ENCODE peak calls at places on chromosome 6, in six cellular contexts. P, D, K, U, T and W are unnamed samples.

GRCh38 chr6:128204621-128205020 is 303.8 kb upstream of the THEMIS start:
- DNase-seq in P (no peak), D (no peak), K (no peak), U (peak; percentile 49), T (peak; percentile 46), W (no peak)

GRCh38 chr6:104613416-104614001 is 246.2 kb downstream of the HACE1 start:
- DNase-seq in P (no peak), D (no peak), K (no peak), U (no peak), T (no peak), W (no peak)

GRCh38 chr6:56954389-56955170 is at the start of gene BEND6:
- DNase-seq in P (peak; percentile 88), D (peak; percentile 15), K (peak; percentile 62), U (peak; percentile 57), T (peak; percentile 42), W (peak; percentile 76)

GRCh38 chr6:127300411-127300810 is 33.7 kb downstream of the RNF146 start:
- DNase-seq in P (no peak), D (no peak), K (peak; percentile 72), U (no peak), T (peak; percentile 54), W (no peak)

GRCh38 chr6:135722182-135722581 is 129.3 kb upstream of the PDE7B start:
- DNase-seq in P (no peak), D (no peak), K (no peak), U (no peak), T (no peak), W (no peak)

GRCh38 chr6:79230149-79230548 is 4.3 kb downstream of the HMGN3 start:
- DNase-seq in P (no peak), D (no peak), K (no peak), U (no peak), T (no peak), W (no peak)

GRCh38 chr6:118468682-118469465 is 79.2 kb upstream of the PLN start:
- DNase-seq in P (no peak), D (no peak), K (no peak), U (no peak), T (no peak), W (no peak)

GRCh38 chr6:31651602-31652191 is 764 bp downstream of the BAG6 start:
- DNase-seq in P (no peak), D (no peak), K (no peak), U (no peak), T (peak; percentile 35), W (peak; percentile 96)

GRCh38 chr6:40545954-40546353 is 41.2 kb downstream of the LRFN2 start:
- DNase-seq in P (no peak), D (no peak), K (no peak), U (no peak), T (no peak), W (no peak)

GRCh38 chr6:166253277-166254229 is 54.6 kb downstream of the PRR18 start:
- DNase-seq in P (no peak), D (no peak), K (no peak), U (no peak), T (no peak), W (no peak)

GRCh38 chr6:148971027-148971927 is 224.4 kb downstream of the UST start:
- DNase-seq in P (no peak), D (no peak), K (no peak), U (no peak), T (no peak), W (no peak)

GRCh38 chr6:279630-280029 is 12.7 kb upstream of the DUSP22 start:
- DNase-seq in P (no peak), D (no peak), K (no peak), U (no peak), T (no peak), W (no peak)

GRCh38 chr6:4970739-4971395 is 33.0 kb downstream of the RPP40 start:
- DNase-seq in P (no peak), D (no peak), K (no peak), U (no peak), T (no peak), W (no peak)

GRCh38 chr6:154548130-154548830 is 37.8 kb upstream of the CNKSR3 start:
- DNase-seq in P (no peak), D (no peak), K (no peak), U (peak; percentile 13), T (no peak), W (no peak)

GRCh38 chr6:52994789-52995078 is 350 bp downstream of the GSTA4 start:
- DNase-seq in P (peak; percentile 24), D (peak; percentile 27), K (no peak), U (peak; percentile 64), T (no peak), W (peak; percentile 78)

GRCh38 chr6:624979-625378 is 31.9 kb downstream of the HUS1B start:
- DNase-seq in P (no peak), D (no peak), K (peak; percentile 15), U (no peak), T (no peak), W (no peak)

GRCh38 chr6:106324726-106325335 is 729 bp downstream of the ATG5 start:
- DNase-seq in P (no peak), D (no peak), K (no peak), U (no peak), T (no peak), W (no peak)

GRCh38 chr6:149032318-149032598 is 285.3 kb upstream of the TAB2 start:
- DNase-seq in P (no peak), D (no peak), K (no peak), U (no peak), T (no peak), W (no peak)

GRCh38 chr6:120157873-120158272 is 808.3 kb upstream of the MAN1A1 start:
- DNase-seq in P (no peak), D (no peak), K (no peak), U (no peak), T (no peak), W (no peak)

GRCh38 chr6:26270903-26271639 is 93.9 kb upstream of the BTN3A2 start:
- DNase-seq in P (no peak), D (peak; percentile 80), K (no peak), U (no peak), T (peak; percentile 44), W (no peak)

GRCh38 chr6:70884074-70884983 is 72.5 kb downstream of the B3GAT2 start:
- DNase-seq in P (peak; percentile 79), D (peak; percentile 59), K (peak; percentile 1), U (peak; percentile 72), T (peak; percentile 8), W (peak; percentile 79)

GRCh38 chr6:55450007-55450406 is 122.7 kb downstream of the GFRAL start:
- DNase-seq in P (no peak), D (no peak), K (no peak), U (peak; percentile 17), T (no peak), W (no peak)

GRCh38 chr6:139597781-139598368 is 223.4 kb upstream of the CITED2 start:
- DNase-seq in P (no peak), D (no peak), K (peak; percentile 95), U (no peak), T (peak; percentile 99), W (no peak)

GRCh38 chr6:160013987-160014868 is 45.3 kb downstream of the IGF2R start:
- DNase-seq in P (no peak), D (no peak), K (no peak), U (no peak), T (no peak), W (no peak)
- H3K4me3 ChIP-seq in P (no peak overlapping the region), D (no peak overlapping the region), K (no peak overlapping the region), U (no peak overlapping the region), T (no peak overlapping the region), W (no peak overlapping the region)

GRCh38 chr6:115666997-115667396 is 393.7 kb downstream of the FRK start:
- DNase-seq in P (no peak), D (no peak), K (no peak), U (no peak), T (no peak), W (no peak)
- H3K4me3 ChIP-seq in P (no peak overlapping the region), D (no peak overlapping the region), K (no peak overlapping the region), U (no peak overlapping the region), T (no peak overlapping the region), W (no peak overlapping the region)

DNA sequence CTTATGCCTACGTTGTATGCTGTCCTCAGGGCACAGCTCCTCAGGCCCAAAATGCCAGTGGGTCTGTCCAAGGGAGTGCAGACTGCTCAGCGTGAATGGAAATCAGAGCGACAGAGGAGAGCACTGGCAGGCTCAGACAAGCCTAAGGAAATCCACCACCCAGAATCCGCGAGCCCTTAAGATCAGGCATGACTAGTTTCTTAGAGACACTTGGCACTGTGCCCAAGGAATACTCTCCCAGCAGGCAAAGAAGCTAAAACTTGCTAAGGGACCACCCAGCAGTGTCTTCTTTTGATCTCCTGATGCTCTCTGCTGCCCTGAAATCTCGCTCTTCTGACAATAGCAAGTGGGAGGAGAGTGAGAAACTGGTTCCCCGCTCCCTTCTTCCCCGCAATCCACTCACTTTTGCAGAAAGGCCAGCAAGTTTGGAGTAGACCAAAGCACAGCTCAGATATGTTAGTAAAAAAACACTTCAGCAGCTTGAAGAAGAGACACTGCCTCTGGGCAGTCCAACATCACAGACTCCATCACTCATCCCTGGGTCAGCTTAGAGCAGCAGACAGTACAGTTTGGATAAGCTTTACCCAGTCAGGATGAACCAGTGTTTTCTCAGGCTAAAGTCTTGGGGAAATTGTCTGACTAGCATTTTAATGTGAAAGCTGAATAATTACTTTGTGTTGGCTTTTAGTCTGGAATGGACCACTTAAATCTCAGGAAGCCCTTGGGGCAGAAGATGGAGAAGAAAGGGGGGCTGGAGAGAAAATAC is 32.4 kb downstream of the TRAF3IP2 start:
- DNase-seq in P (no peak), D (no peak), K (no peak), U (peak; percentile 39), T (no peak), W (peak; percentile 45)
- H3K4me3 ChIP-seq in P (no peak overlapping the region), D (no peak overlapping the region), K (no peak overlapping the region), U (no peak overlapping the region), T (no peak overlapping the region), W (no peak overlapping the region)

GRCh38 chr6:99605074-99605726 is 1.4 kb upstream of the PRDM13 start:
- DNase-seq in P (no peak), D (no peak), K (no peak), U (no peak), T (no peak), W (no peak)

GRCh38 chr6:99602519-99603420 is 3.9 kb upstream of the PRDM13 start:
- DNase-seq in P (no peak), D (no peak), K (no peak), U (no peak), T (no peak), W (no peak)

GRCh38 chr6:99604161-99605073 is 2.2 kb upstream of the PRDM13 start:
- DNase-seq in P (no peak), D (no peak), K (no peak), U (no peak), T (no peak), W (no peak)

GRCh38 chr6:99605911-99606669 is 543 bp upstream of the PRDM13 start:
- DNase-seq in P (no peak), D (no peak), K (no peak), U (no peak), T (no peak), W (no peak)

DNA sequence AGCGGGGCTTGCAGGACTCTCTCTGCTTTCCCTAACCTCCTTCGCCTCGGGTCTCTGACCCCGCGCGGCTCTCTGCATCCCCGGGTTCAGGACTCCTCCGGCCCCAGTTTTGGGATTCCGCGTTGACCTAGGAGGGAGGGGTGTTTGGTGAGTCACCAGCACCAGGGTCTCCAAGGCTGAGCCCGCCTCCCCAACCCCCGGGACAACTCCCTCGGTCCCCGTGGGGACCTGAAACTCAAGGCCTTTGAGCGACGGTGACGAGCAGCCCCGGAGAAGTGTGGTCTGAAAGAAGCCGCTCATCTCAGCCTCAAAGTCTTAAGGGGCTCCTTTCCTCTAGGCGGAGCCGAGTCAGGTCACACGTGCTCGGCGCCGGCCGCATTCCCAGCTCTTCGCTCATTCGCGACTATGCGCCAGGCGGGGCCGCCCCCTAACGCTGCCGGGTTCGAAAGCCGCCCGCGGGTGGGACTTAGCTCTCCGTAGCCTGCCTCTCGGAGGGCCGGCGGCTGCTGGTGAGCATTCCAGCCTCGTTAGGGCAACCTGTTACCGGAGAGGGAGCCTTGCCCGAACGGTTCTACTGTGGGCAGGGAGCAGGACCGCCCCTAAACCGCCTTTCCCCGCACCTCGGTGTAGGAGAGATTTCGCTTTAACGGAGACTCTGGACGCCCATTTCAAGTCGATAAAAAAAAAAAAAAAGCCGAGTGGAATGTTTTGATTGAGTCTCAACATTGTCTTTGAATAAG is 3.0 kb upstream of the PRDM13 start:
- DNase-seq in P (peak; percentile 57), D (no peak), K (no peak), U (no peak), T (no peak), W (peak; percentile 81)
- H3K4me3 ChIP-seq in P (peak overlapping the region; percentile 33), D (peak overlapping the region; percentile 38), K (peak overlapping the region; percentile 43), U (no peak overlapping the region), T (peak overlapping the region; percentile 34), W (peak overlapping the region; percentile 46)